ENCODE peak calls at places on chromosomes 16 and 17, in five cellular contexts. Y is activated naive CD4-positive, alpha-beta T cell treated with anti-CD3 and anti-CD28 coated beads for 36 hours; B is T-helper 1 cell; S is GM23248; K is right atrium auricular region. C is an unnamed sample.

GRCh38 chr16:55575621-55576020 is 9.1 kb downstream of the CAPNS2 start:
- DNase-seq in K (no peak), S (no peak), B (no peak), Y (no peak), C (no peak)

GRCh38 chr17:66301418-66301863 is 972 bp upstream of the PRKCA start:
- DNase-seq in Y (no peak), B (no peak), S (no peak), K (no peak), C (no peak)

GRCh38 chr16:50096791-50097190 is 31.0 kb downstream of the HEATR3 start:
- DNase-seq in K (no peak), Y (no peak), B (no peak), S (peak; percentile 88), C (no peak)

GRCh38 chr17:82098169-82098938 is at the start of gene FASN:
- DNase-seq in S (peak; percentile 98), B (peak; percentile 92), Y (peak; percentile 94), K (peak; percentile 94), C (peak; percentile 98)

GRCh38 chr17:4536742-4537411 is 18.3 kb downstream of the MYBBP1A start:
- DNase-seq in K (peak; percentile 73), B (no peak), S (peak; percentile 43), Y (no peak), C (no peak)

GRCh38 chr17:40777971-40778370 is 4.4 kb downstream of the KRT27 start:
- DNase-seq in K (no peak), Y (no peak), S (no peak), B (no peak), C (no peak)

GRCh38 chr17:4295686-4296085 is 31.9 kb upstream of the ANKFY1 start:
- DNase-seq in Y (no peak), S (no peak), B (no peak), K (no peak), C (no peak)

GRCh38 chr17:82246040-82246364 is 17.2 kb downstream of the SLC16A3 start:
- DNase-seq in B (no peak), Y (no peak), S (no peak), K (no peak), C (no peak)

GRCh38 chr17:81510798-81511549 is 1.6 kb downstream of the ACTG1 start:
- DNase-seq in K (no peak), Y (peak; percentile 68), S (peak; percentile 61), B (peak; percentile 30), C (no peak)

GRCh38 chr16:50974438-50975036 is 176.5 kb downstream of the SALL1 start:
- DNase-seq in K (no peak), Y (no peak), S (no peak), B (no peak), C (peak; percentile 85)

GRCh38 chr16:54090602-54091001 is 196.0 kb downstream of the IRX3 start:
- DNase-seq in S (no peak), B (no peak), K (no peak), Y (no peak), C (no peak)

GRCh38 chr17:50177983-50178834 is 12.4 kb downstream of the SGCA start:
- DNase-seq in S (peak; percentile 99), K (peak; percentile 91), Y (peak; percentile 73), B (no peak), C (peak; percentile 93)

GRCh38 chr17:77061711-77062110 is 79.1 kb upstream of the SEC14L1 start:
- DNase-seq in Y (no peak), B (no peak), K (no peak), S (no peak), C (no peak)

GRCh38 chr16:27572711-27573110 is 22.8 kb downstream of the KATNIP start:
- DNase-seq in S (peak; percentile 27), K (no peak), B (no peak), Y (no peak), C (no peak)

GRCh38 chr17:41308251-41308917 is 725 bp downstream of the KRTAP16-1 start:
- DNase-seq in K (no peak), Y (peak; percentile 76), S (peak; percentile 27), B (peak; percentile 77), C (peak; percentile 95)